ENCODE peak calls at places on chromosomes 7 and 10, in nine cellular contexts. D is A549, H is NCI-H2029, V is choroid plexus epithelial cell, C is body of pancreas, M is hypothalamus, I is HS-5, Y is RPMI8226, F is small intestine. G is an unnamed sample.

GRCh38 chr10:33055636-33056035 is 97.6 kb upstream of the ITGB1 start:
- DNase-seq in D (no peak), H (no peak), V (peak), C (no peak), M (no peak), I (no peak), Y (no peak), F (no peak), G (no peak)

GRCh38 chr7:149245744-149246143 is 6.3 kb downstream of the ZNF212 start:
- DNase-seq in D (no peak), H (no peak), V (no peak), C (no peak), M (no peak), I (no peak), Y (no peak), F (no peak), G (no peak)

GRCh38 chr10:12484945-12485805 is 135.8 kb downstream of the CAMK1D start:
- DNase-seq in D (peak), H (no peak), V (no peak), C (peak), M (no peak), I (no peak), Y (peak), F (peak), G (peak)

GRCh38 chr10:132909491-132910071 is 32.8 kb downstream of the CFAP46 start:
- DNase-seq in D (no peak), H (no peak), V (no peak), C (no peak), M (no peak), I (no peak), Y (no peak), F (no peak), G (no peak)

GRCh38 chr7:20267482-20267881 is 50.3 kb upstream of the MACC1 start:
- DNase-seq in D (no peak), H (no peak), V (peak), C (no peak), M (no peak), I (no peak), Y (no peak), F (no peak), G (no peak)

GRCh38 chr7:158992759-158993158 is 136.4 kb downstream of the DYNC2I1 start:
- DNase-seq in D (no peak), H (no peak), V (no peak), C (no peak), M (no peak), I (no peak), Y (no peak), F (no peak), G (no peak)

GRCh38 chr10:21584834-21585530 is 51.0 kb downstream of the MLLT10 start:
- DNase-seq in D (no peak), H (no peak), V (no peak), C (no peak), M (no peak), I (no peak), Y (no peak), F (no peak), G (no peak)

GRCh38 chr7:46301677-46302076 is 380.6 kb upstream of the IGFBP3 start:
- DNase-seq in D (no peak), H (no peak), V (peak), C (no peak), M (no peak), I (no peak), Y (no peak), F (no peak), G (no peak)

GRCh38 chr7:142100634-142101033 is 10.9 kb upstream of the MGAM2 start:
- DNase-seq in D (no peak), H (no peak), V (no peak), C (no peak), M (no peak), I (no peak), Y (no peak), F (no peak), G (no peak)

GRCh38 chr7:27251513-27252306 is 9.1 kb downstream of the EVX1 start:
- DNase-seq in D (no peak), H (no peak), V (no peak), C (no peak), M (no peak), I (no peak), Y (no peak), F (no peak), G (no peak)

G was measured in HT-29.